ENCODE peak calls at places on chromosomes 6 and 20, in nine cellular contexts. T is ascending aorta, A is mesothelial cell of epicardium, Z is H9, C is GM10248, Y is brain microvascular endothelial cell, K is transverse colon, W is RWPE1, G is ovary. X is an unnamed sample.

GRCh38 chr6:43768983-43769525 is 957 bp upstream of the VEGFA start:
- DNase-seq in T (peak), A (no peak), Z (no peak), C (no peak), Y (peak), K (no peak), W (no peak), G (peak), X (no peak)

GRCh38 chr6:31621320-31621939 is 915 bp downstream of the PRRC2A start:
- DNase-seq in T (no peak), A (no peak), Z (no peak), C (no peak), Y (no peak), K (no peak), W (no peak), G (no peak), X (no peak)

GRCh38 chr6:56714273-56714672 is 71.6 kb upstream of the DST start:
- DNase-seq in T (no peak), A (no peak), Z (no peak), C (no peak), Y (no peak), K (no peak), W (no peak), G (no peak), X (no peak)

GRCh38 chr6:14638932-14639875 is 521.6 kb downstream of the CD83 start:
- DNase-seq in T (no peak), A (no peak), Z (no peak), C (peak), Y (peak), K (peak), W (no peak), G (no peak), X (no peak)

GRCh38 chr6:132190097-132190814 is 211.0 kb downstream of the MOXD1 start:
- DNase-seq in T (no peak), A (no peak), Z (no peak), C (peak), Y (peak), K (no peak), W (no peak), G (no peak), X (no peak)

GRCh38 chr6:85552652-85553051 is 41.0 kb downstream of the SNX14 start:
- DNase-seq in T (no peak), A (no peak), Z (no peak), C (no peak), Y (no peak), K (no peak), W (no peak), G (no peak), X (no peak)

GRCh38 chr6:107418118-107418517 is 41.2 kb downstream of the PDSS2 start:
- DNase-seq in T (no peak), A (no peak), Z (peak), C (peak), Y (peak), K (no peak), W (no peak), G (no peak), X (no peak)

GRCh38 chr6:7542878-7543394 is 1.5 kb downstream of the DSP start:
- DNase-seq in T (no peak), A (peak), Z (peak), C (peak), Y (peak), K (peak), W (peak), G (peak), X (peak)

GRCh38 chr6:154399097-154399496 is 42.5 kb upstream of the IPCEF1 start:
- DNase-seq in T (no peak), A (no peak), Z (no peak), C (no peak), Y (peak), K (no peak), W (no peak), G (no peak), X (no peak)

GRCh38 chr6:4459032-4459431 is 317.2 kb upstream of the CDYL start:
- DNase-seq in T (no peak), A (no peak), Z (no peak), C (no peak), Y (peak), K (no peak), W (peak), G (no peak), X (no peak)

GRCh38 chr20:35742741-35743523 is 872 bp upstream of the RBM39 start:
- DNase-seq in T (no peak), A (no peak), Z (no peak), C (peak), Y (no peak), K (no peak), W (no peak), G (no peak), X (no peak)

GRCh38 chr6:111871725-111872520 is 1.3 kb downstream of the FYN start:
- DNase-seq in T (peak), A (no peak), Z (no peak), C (no peak), Y (peak), K (peak), W (no peak), G (peak), X (no peak)

GRCh38 chr6:90294989-90295853 is 1.4 kb downstream of the BACH2 start:
- DNase-seq in T (peak), A (no peak), Z (no peak), C (peak), Y (peak), K (peak), W (peak), G (peak), X (no peak)

GRCh38 chr6:168386973-168387372 is 54.0 kb upstream of the SMOC2 start:
- DNase-seq in T (no peak), A (no peak), Z (no peak), C (no peak), Y (no peak), K (no peak), W (no peak), G (no peak), X (no peak)

GRCh38 chr6:138803914-138804313 is 8.0 kb downstream of the ECT2L start:
- DNase-seq in T (no peak), A (no peak), Z (no peak), C (no peak), Y (no peak), K (no peak), W (no peak), G (no peak), X (no peak)

GRCh38 chr6:63573899-63574553 is 1.7 kb downstream of the LOC128125822 start:
- DNase-seq in T (peak), A (no peak), Z (peak), C (no peak), Y (peak), K (peak), W (no peak), G (no peak), X (no peak)

GRCh38 chr20:57652865-57653545 is 32.8 kb upstream of the ZBP1 start:
- DNase-seq in T (peak), A (no peak), Z (peak), C (peak), Y (no peak), K (no peak), W (no peak), G (peak), X (peak)

GRCh38 chr20:63156221-63156671 is 59.7 kb downstream of the YTHDF1 start:
- DNase-seq in T (no peak), A (no peak), Z (no peak), C (no peak), Y (no peak), K (no peak), W (no peak), G (no peak), X (no peak)

GRCh38 chr20:32580194-32580593 is 4.9 kb downstream of the NOL4L start:
- DNase-seq in T (no peak), A (no peak), Z (no peak), C (no peak), Y (no peak), K (no peak), W (no peak), G (no peak), X (no peak)

GRCh38 chr20:36063916-36064660 is 90.5 kb upstream of the EPB41L1 start:
- DNase-seq in T (no peak), A (no peak), Z (no peak), C (no peak), Y (no peak), K (no peak), W (no peak), G (no peak), X (peak)

GRCh38 chr20:58224974-58225373 is 3.5 kb downstream of the ANKRD60 start:
- DNase-seq in T (no peak), A (no peak), Z (no peak), C (no peak), Y (no peak), K (no peak), W (no peak), G (no peak), X (no peak)

DNA sequence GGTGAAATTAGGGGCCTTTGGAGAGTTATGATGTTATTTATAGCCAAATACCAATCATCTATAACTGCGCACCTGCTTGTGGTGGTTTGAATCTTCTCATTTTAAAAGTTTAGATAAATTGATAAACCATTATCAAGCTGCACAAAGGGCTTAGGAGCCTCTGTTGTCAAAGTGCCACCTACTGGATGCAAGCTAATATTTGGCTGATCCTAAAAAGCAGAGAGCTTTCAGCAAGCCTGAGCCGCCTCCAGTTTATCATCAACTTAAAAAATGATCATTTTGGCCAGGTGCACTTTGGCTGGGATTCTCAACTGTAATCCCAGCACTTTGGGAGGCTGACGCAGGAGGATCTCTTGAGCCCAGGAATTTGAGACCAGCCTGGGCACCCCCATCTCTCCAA is 58.5 kb upstream of the ATXN1 start:
- DNase-seq in T (no peak), A (no peak), Z (no peak), C (no peak), Y (no peak), K (no peak), W (no peak), G (no peak), X (no peak)
- TF ChIP-seq CTCF in T (no peak), A (no peak), Z (peak), C (peak), Y (peak), K (no peak), W (peak), G (no peak), X (peak)

GRCh38 chr6:159464827-159465226 is 228.2 kb downstream of the SOD2 start:
- DNase-seq in T (no peak), A (no peak), Z (no peak), C (no peak), Y (no peak), K (no peak), W (no peak), G (no peak), X (no peak)

GRCh38 chr6:159461998-159462397 is 231.0 kb downstream of the SOD2 start:
- DNase-seq in T (no peak), A (no peak), Z (no peak), C (peak), Y (no peak), K (no peak), W (no peak), G (no peak), X (no peak)

GRCh38 chr6:159461266-159461665 is 231.8 kb downstream of the SOD2 start:
- DNase-seq in T (no peak), A (no peak), Z (no peak), C (no peak), Y (no peak), K (no peak), W (no peak), G (no peak), X (no peak)

GRCh38 chr6:159462446-159462845 is 230.6 kb downstream of the SOD2 start:
- DNase-seq in T (no peak), A (no peak), Z (no peak), C (no peak), Y (no peak), K (no peak), W (no peak), G (no peak), X (no peak)

GRCh38 chr6:159463440-159463839 is 229.6 kb downstream of the SOD2 start:
- DNase-seq in T (no peak), A (no peak), Z (no peak), C (no peak), Y (peak), K (no peak), W (no peak), G (no peak), X (no peak)
- TF ChIP-seq CTCF in T (no peak), A (no peak), Z (peak), C (no peak), Y (peak), K (no peak), W (no peak), G (no peak), X (peak)

DNA sequence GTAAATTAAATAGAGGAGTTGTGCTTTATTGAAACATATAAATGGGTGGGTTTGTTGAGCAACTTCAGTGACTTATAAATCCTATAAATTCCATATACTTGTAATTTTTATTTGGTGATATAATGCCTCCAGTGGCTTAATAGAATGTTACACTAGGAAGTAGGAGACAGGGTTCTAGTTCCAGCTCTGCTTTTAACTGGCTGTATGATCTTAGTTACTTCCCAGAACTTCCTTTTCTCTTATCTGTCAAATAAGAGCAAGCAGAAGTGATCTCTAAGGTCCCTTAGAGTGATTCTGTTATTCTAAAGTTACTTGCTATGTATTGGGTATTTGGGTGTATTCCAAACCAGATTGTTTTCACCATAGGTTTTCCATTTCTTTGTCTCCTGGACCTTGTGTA is 10.2 kb downstream of the ZSCAN23 start:
- DNase-seq in T (no peak), A (no peak), Z (no peak), C (no peak), Y (no peak), K (no peak), W (no peak), G (no peak), X (no peak)
- TF ChIP-seq CTCF in T (no peak), A (no peak), Z (no peak), C (no peak), Y (no peak), K (no peak), W (no peak), G (no peak), X (no peak)

GRCh38 chr20:59526242-59527225 is 77.8 kb upstream of the PHACTR3 start:
- DNase-seq in T (no peak), A (no peak), Z (peak), C (no peak), Y (no peak), K (no peak), W (no peak), G (no peak), X (no peak)
- TF ChIP-seq CTCF in T (no peak), A (no peak), Z (peak), C (no peak), Y (peak), K (no peak), W (peak), G (no peak), X (peak)

GRCh38 chr20:39070484-39071231 is 108.5 kb downstream of the DHX35 start:
- DNase-seq in T (no peak), A (no peak), Z (no peak), C (no peak), Y (peak), K (no peak), W (peak), G (no peak), X (no peak)

GRCh38 chr20:39069976-39070375 is 107.8 kb downstream of the DHX35 start:
- DNase-seq in T (no peak), A (no peak), Z (no peak), C (no peak), Y (no peak), K (no peak), W (peak), G (no peak), X (no peak)

GRCh38 chr20:39067526-39068216 is 105.5 kb downstream of the DHX35 start:
- DNase-seq in T (no peak), A (no peak), Z (no peak), C (no peak), Y (peak), K (no peak), W (no peak), G (no peak), X (no peak)

GRCh38 chr20:39072132-39072531 is 110.0 kb downstream of the DHX35 start:
- DNase-seq in T (no peak), A (no peak), Z (no peak), C (no peak), Y (no peak), K (no peak), W (no peak), G (no peak), X (no peak)

DNA sequence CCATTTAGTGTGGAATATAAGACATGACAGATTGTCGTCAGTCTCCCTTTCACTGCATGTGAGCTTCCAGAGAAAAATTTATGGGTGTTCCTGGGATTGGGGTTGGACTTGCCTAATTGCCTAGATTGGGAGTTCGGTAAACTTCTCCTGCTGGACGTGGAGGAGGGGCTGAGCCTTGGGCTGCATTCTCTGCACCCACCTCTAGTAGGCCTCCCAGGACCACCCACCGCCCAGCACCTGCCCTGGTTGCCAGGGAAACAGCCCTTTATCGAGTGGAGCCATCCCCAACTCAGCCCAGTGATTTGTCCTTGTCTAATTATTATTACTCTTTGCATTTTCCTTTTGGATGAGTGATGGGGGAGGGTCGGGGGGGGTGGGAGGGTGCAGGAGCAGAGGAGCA is 104.3 kb downstream of the DHX35 start:
- DNase-seq in T (no peak), A (no peak), Z (peak), C (no peak), Y (no peak), K (no peak), W (no peak), G (no peak), X (no peak)
- TF ChIP-seq CTCF in T (no peak), A (peak), Z (peak), C (no peak), Y (no peak), K (no peak), W (no peak), G (no peak), X (no peak)

GRCh38 chr6:125974214-125974866 is 12.0 kb upstream of the TRMT11 start:
- DNase-seq in T (no peak), A (no peak), Z (no peak), C (peak), Y (no peak), K (no peak), W (no peak), G (no peak), X (no peak)
- TF ChIP-seq CTCF in T (peak), A (peak), Z (peak), C (peak), Y (no peak), K (peak), W (peak), G (peak), X (peak)

DNA sequence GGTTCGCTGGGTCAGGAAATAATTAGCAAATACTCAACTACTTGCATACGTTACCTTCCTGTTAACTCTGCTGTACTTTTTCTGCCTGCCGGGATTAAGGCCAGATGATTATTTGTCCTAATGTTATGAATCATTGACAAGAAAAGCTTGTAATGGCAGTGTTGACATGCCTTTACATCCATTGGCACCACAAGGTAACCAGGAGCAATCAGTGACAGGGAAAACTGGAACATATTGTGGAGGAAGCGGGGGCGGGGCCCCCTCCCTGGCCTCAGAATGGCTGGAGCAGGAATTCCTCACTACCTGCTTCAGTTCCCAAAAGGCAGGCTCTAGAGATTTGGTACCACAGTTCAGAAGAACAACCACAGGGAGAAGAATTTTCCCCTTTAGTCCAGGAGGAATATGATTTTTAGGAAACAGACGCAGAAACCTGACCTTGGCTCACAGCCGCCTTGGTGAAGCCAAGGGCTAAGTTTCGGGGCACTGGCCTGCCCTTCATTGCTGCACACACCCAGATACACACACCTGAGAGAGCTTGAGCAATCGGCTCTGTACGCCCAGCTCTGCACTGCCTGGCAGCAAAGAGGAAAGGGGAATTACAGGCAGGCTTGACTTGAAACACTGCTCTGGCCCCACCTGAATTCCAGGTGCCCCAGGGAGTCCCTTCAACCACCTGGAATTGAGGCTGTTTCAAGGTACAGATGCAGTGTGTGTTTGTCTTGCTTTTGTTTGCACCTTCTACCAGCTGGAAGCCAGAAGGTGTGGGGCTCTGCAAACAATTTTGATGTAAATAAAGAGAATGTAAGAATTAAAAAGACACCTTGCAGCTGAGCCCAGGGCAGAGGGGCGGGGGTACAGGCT is 89.8 kb downstream of the MYB start:
- DNase-seq in T (no peak), A (no peak), Z (peak), C (no peak), Y (no peak), K (peak), W (peak), G (no peak), X (no peak)
- TF ChIP-seq CTCF in T (no peak), A (no peak), Z (no peak), C (no peak), Y (no peak), K (no peak), W (no peak), G (no peak), X (no peak)

DNA sequence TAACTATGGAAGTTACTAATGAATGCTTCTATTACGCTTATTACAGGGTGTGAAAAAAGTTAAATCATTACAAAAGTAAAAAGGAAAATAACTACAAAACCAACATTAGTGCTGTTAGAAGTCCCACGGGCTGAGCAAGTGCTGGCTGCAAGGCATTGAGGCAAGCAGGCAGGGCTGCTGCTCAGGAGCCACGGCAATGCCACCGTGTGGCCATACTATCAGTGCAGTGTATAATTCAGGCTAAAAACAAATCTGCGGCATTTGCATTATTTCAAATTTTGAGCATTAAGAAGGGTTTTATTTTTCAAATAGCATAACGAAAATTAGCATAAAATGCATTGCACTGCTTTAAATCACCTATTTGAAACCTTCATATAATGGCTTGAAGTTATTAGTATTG is 17.1 kb downstream of the IFNGR1 start:
- DNase-seq in T (no peak), A (no peak), Z (no peak), C (no peak), Y (no peak), K (no peak), W (no peak), G (no peak), X (no peak)
- TF ChIP-seq CTCF in T (peak), A (no peak), Z (peak), C (peak), Y (peak), K (peak), W (peak), G (no peak), X (peak)

DNA sequence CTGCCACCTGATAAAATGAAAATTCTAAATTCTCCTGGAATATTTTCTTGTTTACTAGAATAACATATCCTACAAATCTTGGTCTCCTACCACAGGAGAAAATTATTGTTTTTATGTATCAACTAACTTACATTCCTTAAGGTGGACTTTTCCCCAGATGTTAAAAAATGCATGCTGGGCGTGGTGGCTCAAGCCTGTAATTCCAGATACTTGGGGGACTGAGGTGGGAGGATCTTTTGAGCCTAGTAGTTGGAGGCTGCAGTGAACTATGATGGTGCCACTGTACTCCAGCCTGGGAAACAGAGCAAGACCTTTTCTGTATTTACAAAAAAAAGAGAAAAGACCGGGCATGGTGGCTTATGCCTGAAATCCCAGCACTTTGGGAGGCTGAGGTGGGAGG is 27.9 kb upstream of the TFAP2C start:
- DNase-seq in T (no peak), A (no peak), Z (no peak), C (no peak), Y (no peak), K (no peak), W (no peak), G (no peak), X (no peak)
- TF ChIP-seq CTCF in T (no peak), A (no peak), Z (no peak), C (no peak), Y (no peak), K (no peak), W (no peak), G (no peak), X (no peak)

X was measured in osteocyte.